ENCODE peak calls at places on chromosomes 13 and 19, in six cellular contexts. Z, A, P, J, V and C are unnamed samples.

GRCh38 chr13:99033814-99034213 is 56.0 kb upstream of the DOCK9 start:
- DNase-seq in Z (no peak), A (no peak), P (no peak), J (peak; percentile 28), V (no peak), C (no peak)

GRCh38 chr19:14979498-14980255 is at the start of gene SLC1A6:
- DNase-seq in Z (no peak), A (no peak), P (no peak), J (no peak), V (no peak), C (no peak)

GRCh38 chr19:19997656-19998268 is 41.5 kb downstream of the ZNF682 start:
- DNase-seq in Z (no peak), A (no peak), P (peak; percentile 29), J (no peak), V (peak; percentile 19), C (no peak)

GRCh38 chr13:99481357-99481756 is 19.9 kb upstream of the TM9SF2 start:
- DNase-seq in Z (no peak), A (no peak), P (no peak), J (no peak), V (no peak), C (no peak)

GRCh38 chr19:15195987-15196682 is 4.7 kb downstream of the NOTCH3 start:
- DNase-seq in Z (peak; percentile 89), A (no peak), P (peak; percentile 85), J (no peak), V (no peak), C (no peak)

GRCh38 chr19:36060430-36060829 is 5.7 kb downstream of the WDR62 start:
- DNase-seq in Z (no peak), A (peak; percentile 66), P (no peak), J (peak; percentile 63), V (peak; percentile 41), C (peak; percentile 70)

GRCh38 chr13:70014337-70014736 is 93.3 kb upstream of the ATXN8OS start:
- DNase-seq in Z (no peak), A (no peak), P (no peak), J (no peak), V (no peak), C (no peak)

GRCh38 chr13:28636677-28637317 is 22.1 kb upstream of the POMP start:
- DNase-seq in Z (no peak), A (peak; percentile 41), P (peak; percentile 27), J (peak; percentile 89), V (peak; percentile 55), C (no peak)

GRCh38 chr19:2553510-2553909 is 77.6 kb downstream of the GADD45B start:
- DNase-seq in Z (no peak), A (no peak), P (no peak), J (no peak), V (no peak), C (no peak)

GRCh38 chr19:31548941-31549340 is 199.7 kb upstream of the TSHZ3 start:
- DNase-seq in Z (no peak), A (no peak), P (no peak), J (peak; percentile 44), V (no peak), C (no peak)

GRCh38 chr19:39423258-39424086 is 11.0 kb downstream of the PLEKHG2 start:
- DNase-seq in Z (no peak), A (peak; percentile 40), P (no peak), J (no peak), V (no peak), C (no peak)

DNA sequence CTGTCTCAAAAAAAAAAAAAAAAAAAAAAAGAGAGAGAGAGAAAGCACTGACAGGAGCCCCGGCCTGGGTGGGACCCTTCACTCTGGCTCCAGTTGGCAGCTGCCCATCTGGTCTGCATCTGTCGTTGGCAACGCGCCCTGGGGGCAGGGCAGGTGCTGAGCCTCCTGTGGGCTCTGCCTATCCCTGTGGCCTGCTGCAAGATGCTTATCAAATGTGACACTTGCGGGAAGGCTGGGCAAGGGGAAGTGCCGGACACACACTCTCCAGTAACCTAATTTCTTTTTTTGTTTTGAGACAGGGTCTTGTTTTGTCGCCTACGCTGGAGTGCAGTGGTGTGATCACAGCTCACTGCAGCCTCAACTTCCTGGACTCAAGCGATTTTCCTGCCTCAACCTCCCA is 10.7 kb upstream of the KPTN start:
- DNase-seq in Z (peak; percentile 65), A (no peak), P (no peak), J (no peak), V (no peak), C (peak; percentile 49)
- H3K4me1 ChIP-seq in Z (no peaks in the 10 kb centered on the region), A (no peaks in the 10 kb centered on the region), P (no peaks in the 10 kb centered on the region), J (no peaks in the 10 kb centered on the region), V (peaks cover 76% of the 10 kb centered on the region), C (peaks cover 22% of the 10 kb centered on the region)

GRCh38 chr19:50065938-50066337 is 40.1 kb downstream of the ZNF473 start:
- DNase-seq in Z (no peak), A (no peak), P (no peak), J (no peak), V (no peak), C (no peak)

GRCh38 chr19:50058425-50058824 is 32.6 kb downstream of the ZNF473 start:
- DNase-seq in Z (no peak), A (no peak), P (no peak), J (no peak), V (no peak), C (no peak)

GRCh38 chr19:50059045-50059444 is 33.2 kb downstream of the ZNF473 start:
- DNase-seq in Z (no peak), A (no peak), P (no peak), J (no peak), V (no peak), C (no peak)

GRCh38 chr19:50061650-50062049 is 35.8 kb downstream of the ZNF473 start:
- DNase-seq in Z (no peak), A (no peak), P (no peak), J (no peak), V (no peak), C (no peak)

DNA sequence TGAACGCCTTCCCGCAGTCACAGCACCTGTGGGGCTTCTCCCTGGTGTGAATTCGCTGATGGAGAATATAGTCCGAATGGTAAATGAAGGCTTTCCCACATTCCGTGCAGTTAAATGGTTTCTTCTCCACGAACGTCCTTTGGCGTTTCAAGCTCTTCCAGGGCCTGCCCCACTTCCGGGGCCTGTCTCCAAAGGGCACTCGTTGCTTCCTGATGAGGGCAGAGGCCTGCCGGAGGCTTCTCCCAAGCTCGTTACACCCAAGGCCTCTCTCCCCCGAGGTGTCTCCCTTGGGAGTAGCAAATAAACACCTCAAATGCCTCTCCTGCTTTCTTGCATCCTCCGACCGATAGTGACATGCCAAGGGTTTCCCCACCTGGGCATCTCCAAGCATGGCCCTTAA is 34.3 kb downstream of the ZNF473 start:
- DNase-seq in Z (no peak), A (no peak), P (no peak), J (no peak), V (no peak), C (no peak)
- H3K9me3 ChIP-seq in Z (no peaks in the 10 kb centered on the region), A (peaks cover 5% of the 10 kb centered on the region), P (no peaks in the 10 kb centered on the region), J (peaks cover 26% of the 10 kb centered on the region), V (peaks cover 32% of the 10 kb centered on the region), C (peaks cover 41% of the 10 kb centered on the region)

DNA sequence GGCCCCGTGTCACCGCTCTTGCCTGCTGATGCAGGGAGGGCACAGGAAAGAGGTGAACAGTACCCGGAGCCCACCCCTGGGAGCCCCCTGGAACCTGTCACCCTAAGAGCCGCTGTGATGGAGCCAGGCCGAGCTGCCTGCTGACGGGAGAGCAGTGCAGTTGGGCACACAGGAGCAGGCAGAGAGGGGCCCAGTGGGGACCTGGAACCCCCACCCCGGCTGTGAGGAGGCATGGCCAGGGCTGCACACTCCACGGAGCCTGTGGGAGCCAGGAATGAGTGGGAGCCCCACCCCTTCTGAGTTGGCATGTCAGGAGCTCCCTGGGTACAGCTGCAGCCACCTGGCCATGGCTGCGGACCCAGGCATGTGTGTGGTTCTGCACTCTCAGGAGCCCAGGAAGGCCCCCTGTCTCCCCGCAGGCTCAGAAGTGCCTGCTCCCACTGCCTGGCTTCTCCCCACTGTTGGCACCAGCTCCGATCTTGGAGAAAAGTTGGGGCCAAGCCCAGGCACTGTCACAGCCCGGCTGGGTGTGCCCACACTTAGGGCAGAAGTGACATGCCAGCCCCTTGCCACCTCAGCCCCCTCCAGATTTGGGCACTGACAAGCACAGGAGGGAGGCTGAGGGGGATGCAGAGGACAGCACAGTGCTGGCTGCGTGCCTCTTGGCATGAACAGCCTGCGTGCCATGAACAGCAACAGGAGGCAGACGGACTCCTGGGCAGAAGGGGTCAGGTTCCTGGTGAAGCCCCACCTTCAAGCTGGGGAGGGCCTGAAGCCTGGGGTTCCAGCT is 6.3 kb downstream of the CFAP97D2 start:
- DNase-seq in Z (no peak), A (no peak), P (no peak), J (no peak), V (no peak), C (no peak)
- H3K4me1 ChIP-seq in Z (no peaks in the 10 kb centered on the region), A (no peaks in the 10 kb centered on the region), P (no peaks in the 10 kb centered on the region), J (no peaks in the 10 kb centered on the region), V (no peaks in the 10 kb centered on the region), C (no peaks in the 10 kb centered on the region)

GRCh38 chr13:49540552-49540951 is 44.8 kb downstream of the PHF11 start:
- DNase-seq in Z (no peak), A (no peak), P (no peak), J (peak; percentile 62), V (no peak), C (no peak)

GRCh38 chr13:49543656-49544055 is 41.7 kb downstream of the RCBTB1 start:
- DNase-seq in Z (no peak), A (no peak), P (no peak), J (no peak), V (no peak), C (no peak)

GRCh38 chr13:49549289-49549688 is 36.1 kb downstream of the RCBTB1 start:
- DNase-seq in Z (no peak), A (no peak), P (no peak), J (no peak), V (no peak), C (no peak)

GRCh38 chr13:49546559-49546958 is 38.8 kb downstream of the RCBTB1 start:
- DNase-seq in Z (no peak), A (no peak), P (no peak), J (no peak), V (no peak), C (no peak)

GRCh38 chr13:49545661-49546060 is 39.7 kb downstream of the RCBTB1 start:
- DNase-seq in Z (no peak), A (no peak), P (no peak), J (no peak), V (no peak), C (no peak)
- H3K9me3 ChIP-seq in Z (no peaks in the 10 kb centered on the region), A (no peaks in the 10 kb centered on the region), P (no peaks in the 10 kb centered on the region), J (no peaks in the 10 kb centered on the region), V (no peaks in the 10 kb centered on the region), C (no peaks in the 10 kb centered on the region)

DNA sequence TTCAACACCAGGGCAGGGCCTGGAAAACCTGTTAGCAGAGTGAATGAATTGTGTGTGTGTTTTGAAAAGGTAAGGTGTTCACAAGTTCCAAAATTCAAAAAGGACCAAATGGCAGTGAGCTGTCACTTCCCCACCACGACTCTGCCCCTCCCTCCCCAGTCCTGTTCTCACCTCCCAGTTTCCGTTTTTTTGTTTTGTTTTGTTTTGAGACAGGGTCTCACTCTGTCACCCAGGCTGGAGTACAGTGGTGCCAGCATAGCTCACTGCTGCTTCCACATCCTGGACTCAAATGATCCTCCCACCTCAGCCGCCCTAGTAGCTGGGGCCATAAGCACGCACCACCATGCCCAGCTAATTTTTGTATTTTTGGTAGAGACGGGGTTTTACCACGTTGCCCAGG is 20.3 kb upstream of the BCL3 start:
- DNase-seq in Z (no peak), A (no peak), P (no peak), J (no peak), V (no peak), C (no peak)
- H3K4me1 ChIP-seq in Z (peaks cover 23% of the 10 kb centered on the region), A (peaks cover 7% of the 10 kb centered on the region), P (peaks cover 11% of the 10 kb centered on the region), J (peaks cover 10% of the 10 kb centered on the region), V (peaks cover 26% of the 10 kb centered on the region), C (peaks cover 6% of the 10 kb centered on the region)